ENCODE peak calls at places on chromosomes 5 and 9, in four cellular contexts. H is endothelial cell of umbilical vein, R is IMR-90, Q is K562. D is an unnamed sample.
A peak's percentile ranks its signal among the peaks of the same experiment; 100 is the strongest.

GRCh38 chr5:134135091-134135655 is 20.7 kb downstream of the TCF7 start:
- DNase-seq in R (no peak), Q (no peak), H (no peak), D (no peak)

GRCh38 chr5:72648511-72648910 is 141.3 kb upstream of the ZNF366 start:
- DNase-seq in Q (no peak), R (peak; percentile 39), H (no peak), D (no peak)

GRCh38 chr9:123031963-123032362 is 1.5 kb upstream of the GPR21 start:
- DNase-seq in R (no peak), H (no peak), Q (no peak), D (no peak)

GRCh38 chr9:6098431-6098830 is 83.0 kb upstream of the RANBP6 start:
- DNase-seq in R (peak; percentile 56), Q (no peak), H (peak; percentile 73), D (no peak)

GRCh38 chr5:139725073-139725830 is 70.4 kb upstream of the PSD2 start:
- DNase-seq in Q (no peak), R (peak; percentile 85), H (peak; percentile 86), D (no peak)

GRCh38 chr9:26170224-26170623 is 492.0 kb upstream of the TUSC1 start:
- DNase-seq in H (no peak), R (no peak), Q (no peak), D (no peak)

GRCh38 chr5:16935271-16936149 is 578 bp downstream of the MYO10 start:
- DNase-seq in H (peak; percentile 73), Q (no peak), R (no peak), D (no peak)

GRCh38 chr5:39217365-39218281 is 1.7 kb downstream of the FYB1 start:
- DNase-seq in H (peak; percentile 74), Q (peak; percentile 78), R (peak; percentile 80), D (no peak)

GRCh38 chr5:95178046-95178651 is 106.7 kb downstream of the MCTP1 start:
- DNase-seq in Q (peak; percentile 17), H (peak; percentile 91), R (no peak), D (no peak)

GRCh38 chr9:94912700-94913249 is 186.3 kb downstream of the AOPEP start:
- DNase-seq in R (peak; percentile 86), Q (no peak), H (no peak), D (no peak)

GRCh38 chr5:17217421-17218352 is at the start of gene BASP1:
- DNase-seq in Q (no peak), R (peak; percentile 75), H (peak; percentile 67), D (no peak)

GRCh38 chr9:17134396-17134842 is 421 bp upstream of the CNTLN start:
- DNase-seq in H (no peak), R (peak; percentile 29), Q (no peak), D (no peak)

GRCh38 chr9:27151693-27152397 is 42.8 kb downstream of the TEK start:
- DNase-seq in H (peak; percentile 75), R (peak; percentile 53), Q (no peak), D (peak; percentile 13)

GRCh38 chr9:88532320-88532719 is 2.7 kb upstream of the NXNL2 start:
- DNase-seq in Q (no peak), H (peak; percentile 21), R (peak; percentile 46), D (no peak)

GRCh38 chr5:43314724-43315123 is 1.5 kb upstream of the HMGCS1 start:
- DNase-seq in Q (no peak), H (no peak), R (no peak), D (no peak)

GRCh38 chr9:21558627-21559401 is 76.7 kb upstream of the IFNE start:
- DNase-seq in H (peak; percentile 74), Q (no peak), R (peak; percentile 41), D (no peak)

GRCh38 chr5:79512692-79513518 is 1.0 kb downstream of the HOMER1 start:
- DNase-seq in R (peak; percentile 27), Q (peak; percentile 26), H (peak; percentile 48), D (no peak)

GRCh38 chr5:168721966-168722365 is 142.8 kb upstream of the PANK3 start:
- DNase-seq in R (no peak), H (no peak), Q (no peak), D (no peak)

GRCh38 chr5:175847503-175847902 is 23.9 kb upstream of the CPLX2 start:
- DNase-seq in R (peak; percentile 19), Q (peak; percentile 25), H (no peak), D (no peak)

GRCh38 chr5:144072518-144072927 is 97.9 kb downstream of the YIPF5 start:
- DNase-seq in Q (no peak), R (peak; percentile 84), H (peak; percentile 64), D (no peak)

GRCh38 chr9:134592018-134592818 is 49.4 kb upstream of the COL5A1 start:
- DNase-seq in R (peak; percentile 83), H (no peak), Q (peak; percentile 41), D (no peak)

GRCh38 chr9:27726244-27727141 is 153.2 kb upstream of the C9orf72 start:
- DNase-seq in R (peak; percentile 55), H (peak; percentile 58), Q (peak; percentile 3), D (peak; percentile 28)

GRCh38 chr5:139246394-139246793 is 47.1 kb upstream of the MATR3 start:
- DNase-seq in H (peak; percentile 49), Q (peak; percentile 51), R (peak; percentile 60), D (peak; percentile 23)

GRCh38 chr9:131233556-131233955 is 42.8 kb downstream of the FAM78A start:
- DNase-seq in H (no peak), Q (no peak), R (no peak), D (no peak)

GRCh38 chr9:7779201-7779600 is 20.4 kb downstream of the DMAC1 start:
- DNase-seq in R (no peak), H (no peak), Q (no peak), D (no peak)
- H3K9me1 ChIP-seq in R (no peaks in the 10 kb centered on the region), H (no peaks in the 10 kb centered on the region), Q (no peaks in the 10 kb centered on the region), D (no peaks in the 10 kb centered on the region)

GRCh38 chr5:150639751-150640150 is 709 bp upstream of the SYNPO start:
- DNase-seq in Q (no peak), R (no peak), H (peak; percentile 43), D (no peak)
- H3K9me1 ChIP-seq in Q (no peaks in the 10 kb centered on the region), R (peaks cover 28% of the 10 kb centered on the region), H (no peaks in the 10 kb centered on the region), D (no peaks in the 10 kb centered on the region)

GRCh38 chr9:111582888-111583287 is 16.6 kb downstream of the PTGR1 start:
- DNase-seq in Q (no peak), H (no peak), R (peak; percentile 63), D (no peak)

GRCh38 chr9:111588846-111589245 is 10.6 kb downstream of the PTGR1 start:
- DNase-seq in R (no peak), H (no peak), Q (no peak), D (no peak)

DNA sequence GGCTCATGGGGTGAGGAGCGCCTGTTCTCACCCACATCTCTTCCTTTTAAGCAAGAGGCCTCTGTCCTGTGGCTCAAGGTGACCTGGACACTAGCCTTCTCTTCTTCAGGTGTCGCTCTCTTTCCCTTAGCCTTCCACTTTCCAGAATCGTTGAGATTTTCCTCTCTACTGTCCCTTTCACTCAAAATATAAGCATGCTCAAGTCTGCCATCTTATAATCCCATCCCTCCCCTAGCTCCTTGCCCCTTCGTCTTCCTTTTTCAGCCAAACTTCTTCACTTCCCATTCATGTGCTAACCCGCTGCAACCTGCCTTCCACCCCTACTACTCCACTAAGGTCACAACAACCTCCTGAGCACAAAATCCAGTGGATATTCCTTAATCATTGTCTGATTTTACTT is 13.1 kb downstream of the PTGR1 start:
- DNase-seq in H (no peak), Q (no peak), R (no peak), D (no peak)
- H3K9me1 ChIP-seq in H (no peaks in the 10 kb centered on the region), Q (no peaks in the 10 kb centered on the region), R (peaks cover 12% of the 10 kb centered on the region), D (no peaks in the 10 kb centered on the region)

GRCh38 chr9:98565152-98566135 is 143.3 kb downstream of the GABBR2 start:
- DNase-seq in H (no peak), R (no peak), Q (no peak), D (no peak)

GRCh38 chr9:98563997-98564396 is 144.7 kb downstream of the GABBR2 start:
- DNase-seq in R (no peak), H (no peak), Q (no peak), D (no peak)

GRCh38 chr9:98559568-98559967 is 149.2 kb downstream of the GABBR2 start:
- DNase-seq in H (no peak), Q (no peak), R (no peak), D (no peak)

GRCh38 chr9:98564714-98565113 is 144.0 kb downstream of the GABBR2 start:
- DNase-seq in R (no peak), H (no peak), Q (no peak), D (no peak)

GRCh38 chr9:98563212-98563907 is 145.4 kb downstream of the GABBR2 start:
- DNase-seq in Q (no peak), H (no peak), R (no peak), D (no peak)
- H3K9me1 ChIP-seq in Q (no peaks in the 10 kb centered on the region), H (no peaks in the 10 kb centered on the region), R (peaks cover 3% of the 10 kb centered on the region), D (no peaks in the 10 kb centered on the region)

GRCh38 chr5:179832039-179832745 is 11.5 kb downstream of the SQSTM1 start:
- DNase-seq in Q (no peak), R (no peak), H (no peak), D (no peak)

GRCh38 chr5:179825655-179826182 is 5.0 kb downstream of the SQSTM1 start:
- DNase-seq in H (no peak), R (no peak), Q (no peak), D (no peak)

GRCh38 chr5:179827684-179828083 is 7.0 kb downstream of the SQSTM1 start:
- DNase-seq in Q (no peak), R (peak; percentile 73), H (peak; percentile 46), D (no peak)

GRCh38 chr5:179829732-179830435 is 9.2 kb downstream of the SQSTM1 start:
- DNase-seq in H (no peak), R (no peak), Q (no peak), D (no peak)

DNA sequence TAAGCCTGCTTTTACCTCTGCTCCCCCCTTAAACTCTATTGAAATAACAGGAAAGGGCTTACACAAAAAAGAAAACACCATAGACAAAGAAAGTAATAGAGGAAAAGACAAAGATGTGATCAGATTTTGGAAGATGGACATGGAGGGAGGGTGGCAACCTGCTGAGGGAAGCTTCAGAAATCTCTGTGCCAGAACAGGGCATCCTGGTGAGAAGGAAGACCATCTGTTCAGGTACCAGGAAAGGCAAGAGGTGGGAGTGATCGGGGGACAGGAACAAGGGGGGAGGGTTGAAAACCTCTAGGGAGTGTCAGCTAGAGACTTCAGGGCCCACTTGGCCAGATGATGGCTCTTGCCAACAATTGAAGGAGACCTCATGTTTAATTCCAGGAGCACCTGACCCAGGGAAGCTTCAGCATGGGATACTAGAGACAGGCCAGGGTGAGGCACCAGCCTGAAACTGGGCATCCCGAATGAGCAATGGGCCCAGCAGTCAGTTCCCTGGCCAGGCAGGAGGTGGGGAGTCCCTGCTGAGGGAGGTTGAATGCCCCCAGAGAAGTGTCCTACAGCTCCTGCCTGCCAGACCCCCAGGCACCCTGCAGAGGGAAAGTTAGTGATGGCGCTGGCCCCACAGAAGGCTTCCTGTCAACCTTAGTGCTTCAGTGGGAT is 8.2 kb downstream of the SQSTM1 start:
- DNase-seq in R (no peak), H (no peak), Q (no peak), D (no peak)
- H3K9me1 ChIP-seq in R (peaks cover 18% of the 10 kb centered on the region), H (no peaks in the 10 kb centered on the region), Q (peaks cover 6% of the 10 kb centered on the region), D (peaks cover 3% of the 10 kb centered on the region)

GRCh38 chr5:88806338-88806737 is 76.6 kb downstream of the MEF2C start:
- DNase-seq in Q (no peak), H (no peak), R (no peak), D (no peak)
- H3K9me1 ChIP-seq in Q (no peaks in the 10 kb centered on the region), H (no peaks in the 10 kb centered on the region), R (no peaks in the 10 kb centered on the region), D (no peaks in the 10 kb centered on the region)

GRCh38 chr5:68528877-68529276 is 313.3 kb downstream of the PIK3R1 start:
- DNase-seq in Q (no peak), H (no peak), R (peak; percentile 18), D (no peak)
- H3K9me1 ChIP-seq in Q (no peaks in the 10 kb centered on the region), H (no peaks in the 10 kb centered on the region), R (no peaks in the 10 kb centered on the region), D (no peaks in the 10 kb centered on the region)